ENCODE peak calls at places on chromosomes 11 and 22, in eight cellular contexts. Z, E, Q, F, L, A, H and W are unnamed samples.

GRCh38 chr11:126702987-126703386 is 297.6 kb downstream of the KIRREL3 start:
- DNase-seq in Z (no peak), E (peak), Q (no peak), F (no peak), L (no peak), A (no peak), H (no peak), W (no peak)

GRCh38 chr22:28977050-28977449 is 84.6 kb downstream of the C22orf31 start:
- DNase-seq in Z (no peak), E (no peak), Q (no peak), F (peak), L (no peak), A (no peak), H (no peak), W (no peak)

GRCh38 chr22:27133951-27134664 is 476.7 kb downstream of the MIAT start:
- DNase-seq in Z (peak), E (no peak), Q (no peak), F (peak), L (no peak), A (peak), H (peak), W (peak)

GRCh38 chr22:45308624-45309421 is 911 bp upstream of the FAM118A start:
- DNase-seq in Z (no peak), E (no peak), Q (no peak), F (no peak), L (no peak), A (no peak), H (no peak), W (no peak)

GRCh38 chr22:31707519-31707918 is 42.4 kb downstream of the PRR14L start:
- DNase-seq in Z (no peak), E (no peak), Q (no peak), F (no peak), L (no peak), A (no peak), H (no peak), W (no peak)

GRCh38 chr11:85647604-85648299 is at the start of gene TMEM126A:
- DNase-seq in Z (peak), E (peak), Q (peak), F (peak), L (peak), A (peak), H (peak), W (peak)

GRCh38 chr11:43923327-43924111 is 18.9 kb upstream of the C11orf96 start:
- DNase-seq in Z (peak), E (no peak), Q (peak), F (peak), L (no peak), A (no peak), H (peak), W (peak)

GRCh38 chr11:65488273-65489058 is 10.4 kb upstream of the MALAT1 start:
- DNase-seq in Z (peak), E (no peak), Q (peak), F (peak), L (peak), A (peak), H (peak), W (peak)

GRCh38 chr11:35540526-35540925 is 15.1 kb upstream of the PAMR1 start:
- DNase-seq in Z (peak), E (no peak), Q (no peak), F (no peak), L (no peak), A (peak), H (peak), W (no peak)

GRCh38 chr11:99343117-99343516 is 322.4 kb downstream of the CNTN5 start:
- DNase-seq in Z (no peak), E (no peak), Q (no peak), F (no peak), L (no peak), A (no peak), H (no peak), W (no peak)

GRCh38 chr11:119051440-119052162 is 5.4 kb downstream of the HYOU1 start:
- DNase-seq in Z (no peak), E (no peak), Q (no peak), F (no peak), L (no peak), A (no peak), H (no peak), W (no peak)

GRCh38 chr11:134513585-134514120 is 101.6 kb upstream of the B3GAT1 start:
- DNase-seq in Z (no peak), E (no peak), Q (no peak), F (no peak), L (no peak), A (no peak), H (no peak), W (no peak)

GRCh38 chr22:19674929-19675253 is 39.4 kb upstream of the SEPTIN5 start:
- DNase-seq in Z (no peak), E (no peak), Q (no peak), F (no peak), L (no peak), A (no peak), H (no peak), W (no peak)

GRCh38 chr11:134372961-134373360 is 39.1 kb downstream of the B3GAT1 start:
- DNase-seq in Z (no peak), E (no peak), Q (no peak), F (no peak), L (no peak), A (no peak), H (no peak), W (no peak)

GRCh38 chr11:102229510-102230119 is 87.7 kb upstream of the BIRC3 start:
- DNase-seq in Z (no peak), E (no peak), Q (no peak), F (no peak), L (no peak), A (no peak), H (no peak), W (no peak)

DNA sequence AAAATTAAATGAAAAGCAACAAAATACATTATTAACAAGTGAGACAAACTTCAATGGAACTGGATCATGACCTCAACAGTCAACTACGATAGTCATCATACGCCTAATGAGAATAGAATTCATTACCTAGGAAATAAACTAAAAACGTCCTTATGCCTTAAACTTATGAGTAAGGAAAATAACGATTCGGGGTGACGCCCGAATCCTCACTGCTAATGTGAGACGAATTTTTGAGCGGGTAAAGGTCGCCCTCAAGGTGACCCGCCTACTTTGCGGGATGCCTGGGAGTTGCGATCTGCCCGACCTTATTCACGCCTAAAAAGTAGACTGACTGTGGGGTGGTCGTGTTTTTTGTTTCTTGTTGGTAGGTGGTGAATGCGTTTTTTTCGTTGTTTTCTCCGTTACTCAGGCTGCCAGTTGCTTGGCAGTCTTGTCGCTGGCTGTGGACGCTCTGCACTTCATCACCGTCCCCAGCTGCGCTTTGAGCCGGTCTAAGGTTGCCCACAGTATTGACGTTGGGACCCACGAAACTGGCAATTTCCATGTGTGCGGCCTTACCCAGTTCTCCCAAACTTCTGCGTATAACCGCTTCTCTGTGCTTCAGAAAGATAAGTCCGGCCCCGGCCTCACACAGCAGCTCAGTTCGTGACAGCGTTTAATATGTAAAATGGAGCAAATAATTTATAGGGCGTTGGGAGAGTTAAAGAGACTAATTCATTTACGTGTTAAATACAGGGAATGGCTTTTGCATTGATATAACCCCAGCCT is 593 bp upstream of the POLDIP3 start:
- DNase-seq in Z (peak), E (peak), Q (peak), F (peak), L (peak), A (peak), H (peak), W (peak)
- H3K4me3 ChIP-seq in Z (no peak), E (peak), Q (peak), F (peak), L (peak), A (no peak), H (peak), W (peak)

GRCh38 chr11:32080381-32080980 is 10.4 kb upstream of the RCN1 start:
- DNase-seq in Z (peak), E (no peak), Q (no peak), F (no peak), L (no peak), A (no peak), H (peak), W (no peak)

GRCh38 chr11:32081129-32081641 is 9.7 kb upstream of the RCN1 start:
- DNase-seq in Z (peak), E (no peak), Q (peak), F (peak), L (no peak), A (peak), H (peak), W (peak)

GRCh38 chr11:32081901-32082300 is 9.0 kb upstream of the RCN1 start:
- DNase-seq in Z (peak), E (no peak), Q (no peak), F (no peak), L (no peak), A (no peak), H (peak), W (peak)

GRCh38 chr11:32079511-32079910 is 11.4 kb upstream of the RCN1 start:
- DNase-seq in Z (no peak), E (no peak), Q (no peak), F (no peak), L (no peak), A (no peak), H (no peak), W (no peak)

GRCh38 chr11:32082346-32082986 is 8.4 kb upstream of the RCN1 start:
- DNase-seq in Z (no peak), E (no peak), Q (no peak), F (no peak), L (no peak), A (no peak), H (no peak), W (no peak)
- TF ChIP-seq CTCF in Z (no peak), E (no peak), Q (no peak), F (no peak), L (no peak), A (no peak), H (no peak), W (no peak)

DNA sequence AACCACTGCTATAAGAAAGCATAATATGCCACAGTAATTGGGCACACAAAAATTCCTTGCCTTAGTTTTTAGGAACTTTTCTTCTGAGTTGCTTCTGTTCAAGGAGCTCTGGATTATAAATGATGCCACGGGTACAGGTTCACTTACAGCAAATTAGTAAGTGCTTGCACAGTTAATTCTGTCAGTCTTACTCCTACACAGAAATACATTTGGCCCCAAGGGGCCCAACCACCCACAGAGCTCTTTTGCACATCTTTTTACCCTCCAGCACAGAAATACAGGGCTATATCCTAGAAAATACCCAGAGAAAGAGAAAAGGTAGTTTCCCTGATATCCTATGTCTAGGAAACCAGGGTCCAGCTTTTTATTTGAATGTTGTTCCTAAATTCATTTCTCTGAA is 86.6 kb upstream of the CHRM4 start:
- DNase-seq in Z (no peak), E (no peak), Q (no peak), F (no peak), L (no peak), A (no peak), H (no peak), W (no peak)
- H3K4me3 ChIP-seq in Z (no peak), E (no peak), Q (no peak), F (no peak), L (no peak), A (no peak), H (no peak), W (no peak)

DNA sequence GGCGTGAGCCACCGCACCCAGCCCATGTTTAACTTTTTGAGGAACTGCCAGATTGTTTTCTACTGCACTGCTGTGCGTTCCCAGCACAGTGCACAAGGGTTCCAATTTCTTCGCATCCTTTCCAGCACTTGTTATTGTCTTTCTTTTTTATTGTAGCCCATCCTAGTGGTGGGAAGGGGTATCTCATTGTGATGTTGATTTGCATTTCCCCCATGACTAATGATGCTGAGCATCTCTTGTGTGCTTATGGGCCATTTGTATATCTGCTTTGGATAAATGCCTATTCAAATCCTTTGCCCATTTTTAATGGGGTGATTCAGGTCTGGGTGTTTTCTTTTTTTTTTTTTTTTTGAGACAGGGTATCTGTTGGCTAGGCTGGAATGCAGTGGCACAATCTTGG is 36.6 kb upstream of the SYT7 start:
- DNase-seq in Z (peak), E (no peak), Q (no peak), F (no peak), L (no peak), A (no peak), H (peak), W (no peak)
- TF ChIP-seq CTCF in Z (peak), E (peak), Q (no peak), F (peak), L (no peak), A (peak), H (peak), W (no peak)

GRCh38 chr11:124069429-124070401 is 28.6 kb upstream of the OR10G7 start:
- DNase-seq in Z (peak), E (peak), Q (peak), F (peak), L (no peak), A (peak), H (peak), W (peak)
- H3K4me3 ChIP-seq in Z (peak), E (no peak), Q (peak), F (peak), L (no peak), A (peak), H (peak), W (peak)

GRCh38 chr11:6414874-6415328 is 4.0 kb downstream of the APBB1 start:
- DNase-seq in Z (no peak), E (no peak), Q (no peak), F (no peak), L (no peak), A (no peak), H (no peak), W (no peak)

GRCh38 chr11:6413791-6414231 is 5.1 kb downstream of the APBB1 start:
- DNase-seq in Z (no peak), E (peak), Q (no peak), F (no peak), L (no peak), A (no peak), H (no peak), W (no peak)

GRCh38 chr11:6420677-6421076 is 1.8 kb upstream of the APBB1 start:
- DNase-seq in Z (no peak), E (no peak), Q (no peak), F (no peak), L (no peak), A (no peak), H (no peak), W (no peak)

GRCh38 chr11:6418199-6418957 is 516 bp downstream of the APBB1 start:
- DNase-seq in Z (no peak), E (peak), Q (no peak), F (no peak), L (no peak), A (no peak), H (no peak), W (no peak)

DNA sequence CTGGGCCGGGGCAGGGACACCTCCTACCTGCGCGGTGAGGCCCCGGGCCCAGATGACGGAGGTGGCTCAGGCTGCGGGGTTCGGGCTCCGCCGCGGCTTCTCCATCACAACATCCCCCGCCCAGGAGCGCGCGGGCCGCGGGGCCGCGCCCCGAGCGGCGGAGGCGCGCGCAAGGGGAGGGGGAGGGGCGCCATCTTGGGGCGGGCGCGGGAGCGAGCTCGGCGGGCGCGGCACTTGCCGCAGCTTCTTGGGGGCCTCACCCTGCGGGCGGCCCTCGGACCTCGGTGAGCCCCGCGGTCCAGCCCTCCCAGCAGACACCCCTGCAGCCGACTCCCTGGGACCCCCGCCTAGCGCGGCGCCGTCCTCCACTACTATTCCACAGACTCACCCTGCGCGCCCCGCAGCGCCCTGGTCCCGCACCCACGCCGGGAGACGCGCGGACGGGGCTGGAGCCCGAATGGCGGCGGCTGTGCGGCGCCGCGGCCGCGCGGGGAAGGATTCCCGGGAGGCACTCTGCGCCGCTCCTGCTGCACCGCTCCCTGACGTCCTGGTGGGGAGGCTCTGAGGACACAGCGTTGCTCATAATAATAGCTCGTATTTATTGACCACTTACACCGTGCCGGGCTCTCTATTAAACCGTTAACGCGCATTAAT is at the start of gene APBB1:
- DNase-seq in Z (peak), E (peak), Q (peak), F (peak), L (peak), A (peak), H (peak), W (peak)
- TF ChIP-seq CTCF in Z (peak), E (peak), Q (no peak), F (peak), L (peak), A (peak), H (no peak), W (no peak)

DNA sequence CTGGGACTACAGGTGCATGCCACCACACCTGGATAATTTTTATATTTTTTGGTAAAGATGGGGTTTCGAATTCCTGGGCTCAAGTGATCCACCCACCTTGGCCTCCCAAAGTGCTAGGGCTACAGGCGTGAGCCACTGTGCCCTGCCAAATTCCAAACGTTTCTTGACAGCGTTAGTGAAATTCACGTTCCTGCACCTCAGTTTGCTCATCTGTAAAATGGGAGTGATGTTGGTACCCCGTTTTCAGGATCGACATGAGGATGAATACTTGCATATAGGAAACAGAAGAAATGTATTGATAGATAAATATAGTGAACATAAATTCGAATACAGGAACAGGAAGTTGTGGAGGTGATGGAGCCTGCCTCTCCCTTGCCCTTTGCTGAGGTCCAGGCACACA is 10.2 kb upstream of the LTO1 start:
- DNase-seq in Z (no peak), E (no peak), Q (no peak), F (no peak), L (no peak), A (no peak), H (no peak), W (no peak)
- H3K4me3 ChIP-seq in Z (no peak), E (no peak), Q (peak), F (no peak), L (no peak), A (no peak), H (no peak), W (no peak)